ENCODE peak calls at places on chromosomes 4 and X, in ten cellular contexts. V is tibial nerve, F is ovary, E is HepG2, S is transverse colon, L is stomach, M is SK-N-SH, J is H1, Z is K562, O is A549. U is an unnamed sample.

GRCh38 chr4:58553031-58553430 is 1442.8 kb upstream of the IGFBP7 start:
- DNase-seq in M (no peak), S (no peak), O (no peak), Z (no peak), F (no peak), E (no peak), L (no peak), J (no peak), V (no peak), U (no peak)

GRCh38 chr4:103046416-103047290 is 27.1 kb upstream of the SLC9B1 start:
- DNase-seq in S (peak), F (peak), L (peak), J (no peak), V (no peak), M (peak), O (peak), E (peak), Z (peak), U (no peak)

GRCh38 chr4:111666826-111667360 is 478.4 kb upstream of the FAM241A start:
- DNase-seq in F (no peak), V (no peak), O (no peak), J (no peak), Z (no peak), E (no peak), S (no peak), M (no peak), L (no peak), U (no peak)

GRCh38 chr4:48654015-48654664 is 125.9 kb downstream of the FRYL start:
- DNase-seq in M (no peak), E (no peak), V (no peak), L (no peak), J (no peak), S (no peak), Z (no peak), F (no peak), O (no peak), U (no peak)

GRCh38 chr4:48668254-48669017 is 111.6 kb downstream of the FRYL start:
- DNase-seq in S (no peak), J (no peak), E (no peak), F (no peak), L (no peak), V (no peak), O (no peak), Z (no peak), M (no peak), U (no peak)

GRCh38 chrX:131827935-131828334 is 195.2 kb upstream of the STK26 start:
- DNase-seq in Z (peak), E (no peak), S (no peak), M (peak), F (no peak), V (no peak), J (no peak), O (no peak), L (no peak), U (no peak)

GRCh38 chrX:153164733-153165132 is 14.4 kb upstream of the MAGEA1 start:
- DNase-seq in M (no peak), V (no peak), S (no peak), E (no peak), F (no peak), Z (peak), J (no peak), L (no peak), O (no peak), U (no peak)

GRCh38 chrX:31921236-31921635 is 849.4 kb upstream of the FTHL17 start:
- DNase-seq in V (no peak), O (no peak), M (no peak), E (no peak), S (no peak), J (no peak), Z (no peak), L (no peak), F (no peak), U (no peak)

GRCh38 chr4:148782284-148782683 is 340.1 kb upstream of the NR3C2 start:
- DNase-seq in V (no peak), M (no peak), F (no peak), Z (no peak), E (no peak), L (peak), O (no peak), J (peak), S (no peak), U (no peak)

GRCh38 chr4:100986360-100986868 is 360.9 kb downstream of the PPP3CA start:
- DNase-seq in S (no peak), V (no peak), J (peak), M (no peak), F (no peak), L (no peak), O (no peak), E (peak), Z (no peak), U (no peak)

GRCh38 chrX:100647095-100647494 is 3.1 kb downstream of the SRPX2 start:
- DNase-seq in J (no peak), L (no peak), V (no peak), S (no peak), Z (no peak), M (no peak), F (no peak), E (no peak), O (no peak), U (no peak)

GRCh38 chrX:140141444-140142029 is 176.2 kb upstream of the CXorf66 start:
- DNase-seq in V (peak), O (peak), M (peak), L (peak), F (peak), J (no peak), E (peak), Z (peak), S (peak), U (no peak)

GRCh38 chrX:24495700-24496099 is 30.6 kb downstream of the PDK3 start:
- DNase-seq in O (no peak), J (no peak), L (no peak), F (no peak), V (no peak), Z (no peak), S (no peak), M (no peak), E (no peak), U (no peak)

GRCh38 chrX:118536687-118537461 is 41.3 kb downstream of the DOCK11 start:
- DNase-seq in Z (no peak), V (no peak), S (no peak), E (no peak), L (no peak), J (no peak), O (peak), F (no peak), M (peak), U (no peak)

GRCh38 chr4:17232575-17233253 is 279.2 kb downstream of the QDPR start:
- DNase-seq in J (no peak), F (no peak), L (peak), M (peak), E (no peak), Z (no peak), O (no peak), S (no peak), V (peak), U (no peak)

GRCh38 chr4:77073981-77074865 is 1.6 kb downstream of the CCNI start:
- DNase-seq in S (no peak), V (no peak), J (no peak), M (peak), E (no peak), Z (no peak), L (no peak), O (no peak), F (no peak), U (no peak)

GRCh38 chr4:52037730-52038108 is 380 bp downstream of the SGCB start:
- DNase-seq in M (peak), V (no peak), S (peak), Z (no peak), O (peak), J (no peak), F (peak), L (no peak), E (no peak), U (no peak)

GRCh38 chrX:153866302-153867019 is 19.5 kb downstream of the L1CAM start:
- DNase-seq in J (no peak), F (no peak), Z (no peak), V (no peak), M (no peak), E (no peak), S (no peak), O (no peak), L (no peak), U (no peak)

GRCh38 chr4:104989363-104989762 is 157.3 kb upstream of the TET2 start:
- DNase-seq in V (no peak), F (no peak), Z (no peak), O (no peak), E (no peak), S (no peak), L (no peak), M (no peak), J (no peak), U (no peak)

GRCh38 chrX:40153335-40154221 is 55.8 kb upstream of the BCOR start:
- DNase-seq in J (no peak), V (no peak), E (no peak), S (peak), M (peak), Z (peak), F (peak), L (peak), O (peak), U (no peak)

GRCh38 chr4:16123356-16124084 is 39.7 kb upstream of the PROM1 start:
- DNase-seq in S (no peak), Z (no peak), O (no peak), M (no peak), E (no peak), L (peak), F (no peak), J (no peak), V (no peak), U (no peak)

GRCh38 chrX:70998402-70999027 is 67.6 kb upstream of the SLC7A3 start:
- DNase-seq in L (no peak), J (no peak), O (no peak), F (peak), M (no peak), E (peak), Z (no peak), S (no peak), V (peak), U (no peak)

GRCh38 chr4:98656443-98656842 is 2.0 kb downstream of the TSPAN5 start:
- DNase-seq in M (peak), F (no peak), S (no peak), O (no peak), J (no peak), L (no peak), V (no peak), E (no peak), Z (no peak), U (no peak)

GRCh38 chr4:110516106-110516922 is 40.4 kb downstream of the ENPEP start:
- DNase-seq in V (peak), F (peak), E (peak), S (peak), J (peak), M (peak), L (peak), Z (peak), O (peak), U (no peak)

GRCh38 chr4:48970471-48970921 is 15.6 kb upstream of the CWH43 start:
- DNase-seq in F (no peak), J (no peak), L (no peak), O (no peak), S (no peak), E (no peak), Z (no peak), V (no peak), M (no peak), U (no peak)

GRCh38 chr4:151046609-151047008 is 31.5 kb upstream of the LRBA start:
- DNase-seq in M (no peak), V (no peak), F (no peak), L (no peak), J (no peak), E (no peak), Z (no peak), O (no peak), S (no peak), U (no peak)

GRCh38 chrX:149392896-149393295 is 112.2 kb downstream of the IDS start:
- DNase-seq in E (peak), J (no peak), M (no peak), V (no peak), F (no peak), Z (no peak), O (no peak), L (no peak), S (no peak), U (no peak)

GRCh38 chrX:2629316-2630168 is 61.6 kb upstream of the CD99 start:
- DNase-seq in L (no peak), O (no peak), J (no peak), M (no peak), V (no peak), Z (peak), F (no peak), S (no peak), E (peak), U (no peak)

GRCh38 chr4:67881226-67881625 is 2.6 kb downstream of the TMPRSS11D start:
- DNase-seq in Z (no peak), J (no peak), E (no peak), F (no peak), M (no peak), S (no peak), L (no peak), O (no peak), V (no peak), U (no peak)

DNA sequence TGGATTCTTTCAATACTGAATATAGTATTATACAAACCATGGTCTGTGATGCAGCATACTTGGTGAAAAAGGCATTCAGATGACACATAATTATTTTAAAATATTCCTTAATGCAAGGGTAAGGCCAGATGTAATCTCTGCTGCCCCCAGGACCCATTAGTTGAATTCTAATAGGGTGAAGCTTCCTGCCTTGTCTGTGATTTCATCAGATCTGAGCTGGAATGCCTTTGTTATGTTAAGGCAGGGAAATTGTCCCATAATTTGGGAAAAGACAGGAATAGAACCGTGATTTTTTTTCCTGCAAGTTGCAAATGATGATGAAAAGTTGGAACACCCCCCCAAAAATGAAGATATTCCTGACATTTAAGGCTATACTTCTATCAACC is 26.2 kb downstream of the ZRSR2 start:
- DNase-seq in S (no peak), L (no peak), F (no peak), O (no peak), M (no peak), Z (no peak), J (no peak), E (no peak), V (no peak), U (no peak)
- H3K4me3 ChIP-seq in S (no peak), L (no peak), F (no peak), O (no peak), M (no peak), Z (no peak), J (no peak), E (no peak), V (no peak), U (no peak)

GRCh38 chr4:94135701-94136100 is 72.0 kb upstream of the SMARCAD1 start:
- DNase-seq in J (no peak), V (no peak), E (no peak), O (no peak), F (no peak), Z (no peak), M (no peak), L (no peak), S (no peak), U (no peak)
- TF ChIP-seq EP300 in J (no peak), V (no peak), E (no peak), O (no peak), F (no peak), Z (no peak), M (no peak), L (no peak), S (no peak), U (no peak)

DNA sequence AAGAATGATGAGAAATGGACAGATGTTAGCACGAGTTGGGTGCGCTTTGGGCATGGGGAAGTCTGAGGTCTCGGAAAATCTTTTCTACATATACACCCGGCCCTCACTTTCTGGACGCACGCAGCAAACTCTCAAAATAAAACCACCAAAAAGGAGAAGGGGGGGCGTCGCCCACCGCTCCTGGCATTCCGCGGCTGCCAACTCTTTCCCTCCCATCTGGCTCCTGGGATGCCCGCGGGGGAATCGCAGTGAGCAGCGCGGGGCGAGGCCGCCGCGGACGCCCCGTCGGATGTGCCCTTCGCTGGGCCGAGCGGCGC is 697 bp downstream of the IGFBP7 start:
- DNase-seq in S (no peak), V (no peak), M (no peak), Z (no peak), J (no peak), E (no peak), F (peak), L (no peak), O (no peak), U (no peak)
- H3K4me3 ChIP-seq in S (peak), V (peak), M (no peak), Z (no peak), J (peak), E (peak), F (peak), L (peak), O (peak), U (peak)

GRCh38 chrX:43556207-43556606 is 99.9 kb upstream of the MAOA start:
- DNase-seq in S (no peak), O (no peak), F (no peak), J (no peak), Z (no peak), V (no peak), M (no peak), L (no peak), E (no peak), U (no peak)
- TF ChIP-seq EP300 in S (no peak), O (no peak), F (no peak), J (no peak), Z (no peak), V (no peak), M (no peak), L (no peak), E (no peak), U (no peak)

U was measured in suprapubic skin.